ENCODE peak calls at places on chromosomes 11 and 22, in six cellular contexts. One of them, this sample, is unnamed.

GRCh38 chr11:76007179-76007578 is 192.2 kb downstream of the UVRAG start:
- DNase-seq in HCT116: no peak
- DNase-seq in fibroblast of mammary gland: peak
- DNase-seq in transverse colon: no peak
- DNase-seq in lower lobe of right lung: no peak
- DNase-seq in endodermal cell: no peak
- DNase-seq in this sample: no peak

GRCh38 chr11:130609121-130610035 is 160.9 kb downstream of the ADAMTS15 start:
- DNase-seq in HCT116: no peak
- DNase-seq in fibroblast of mammary gland: peak
- DNase-seq in transverse colon: peak
- DNase-seq in lower lobe of right lung: peak
- DNase-seq in endodermal cell: peak
- DNase-seq in this sample: no peak

GRCh38 chr22:17102297-17102667 is 17.5 kb downstream of the IL17RA start:
- DNase-seq in HCT116: no peak
- DNase-seq in fibroblast of mammary gland: no peak
- DNase-seq in transverse colon: no peak
- DNase-seq in lower lobe of right lung: no peak
- DNase-seq in endodermal cell: no peak
- DNase-seq in this sample: no peak

GRCh38 chr11:68276864-68277263 is 5.1 kb upstream of the C11orf24 start:
- DNase-seq in HCT116: no peak
- DNase-seq in fibroblast of mammary gland: no peak
- DNase-seq in transverse colon: no peak
- DNase-seq in lower lobe of right lung: no peak
- DNase-seq in endodermal cell: no peak
- DNase-seq in this sample: no peak

GRCh38 chr11:26201411-26201810 is 130.5 kb upstream of the ANO3 start:
- DNase-seq in HCT116: no peak
- DNase-seq in fibroblast of mammary gland: peak
- DNase-seq in transverse colon: no peak
- DNase-seq in lower lobe of right lung: no peak
- DNase-seq in endodermal cell: no peak
- DNase-seq in this sample: no peak

GRCh38 chr11:95104121-95104830 is 14.6 kb downstream of the ENDOD1 start:
- DNase-seq in HCT116: no peak
- DNase-seq in fibroblast of mammary gland: no peak
- DNase-seq in transverse colon: no peak
- DNase-seq in lower lobe of right lung: no peak
- DNase-seq in endodermal cell: no peak
- DNase-seq in this sample: no peak

GRCh38 chr22:29654420-29654819 is 51.0 kb downstream of the NF2 start:
- DNase-seq in HCT116: no peak
- DNase-seq in fibroblast of mammary gland: no peak
- DNase-seq in transverse colon: no peak
- DNase-seq in lower lobe of right lung: no peak
- DNase-seq in endodermal cell: no peak
- DNase-seq in this sample: no peak

GRCh38 chr22:37111156-37111717 is 1.7 kb upstream of the TMPRSS6 start:
- DNase-seq in HCT116: no peak
- DNase-seq in fibroblast of mammary gland: no peak
- DNase-seq in transverse colon: no peak
- DNase-seq in lower lobe of right lung: no peak
- DNase-seq in endodermal cell: no peak
- DNase-seq in this sample: no peak

GRCh38 chr22:16658068-16658467 is 65.5 kb upstream of the CCT8L2 start:
- DNase-seq in HCT116: no peak
- DNase-seq in fibroblast of mammary gland: no peak
- DNase-seq in transverse colon: no peak
- DNase-seq in lower lobe of right lung: no peak
- DNase-seq in endodermal cell: no peak
- DNase-seq in this sample: no peak

GRCh38 chr11:74838188-74838587 is 89.5 kb downstream of the RNF169 start:
- DNase-seq in HCT116: no peak
- DNase-seq in fibroblast of mammary gland: no peak
- DNase-seq in transverse colon: no peak
- DNase-seq in lower lobe of right lung: no peak
- DNase-seq in endodermal cell: no peak
- DNase-seq in this sample: no peak

GRCh38 chr22:50440544-50441249 is 34.1 kb downstream of the SBF1 start:
- DNase-seq in HCT116: no peak
- DNase-seq in fibroblast of mammary gland: no peak
- DNase-seq in transverse colon: no peak
- DNase-seq in lower lobe of right lung: peak
- DNase-seq in endodermal cell: no peak
- DNase-seq in this sample: no peak

GRCh38 chr22:30763815-30764686 is 69.4 kb downstream of the OSBP2 start:
- DNase-seq in HCT116: peak
- DNase-seq in fibroblast of mammary gland: peak
- DNase-seq in transverse colon: peak
- DNase-seq in lower lobe of right lung: no peak
- DNase-seq in endodermal cell: peak
- DNase-seq in this sample: peak

GRCh38 chr11:32033491-32033890 is 57.4 kb upstream of the RCN1 start:
- DNase-seq in HCT116: no peak
- DNase-seq in fibroblast of mammary gland: peak
- DNase-seq in transverse colon: no peak
- DNase-seq in lower lobe of right lung: no peak
- DNase-seq in endodermal cell: no peak
- DNase-seq in this sample: no peak

GRCh38 chr11:69479591-69480271 is 1.7 kb upstream of the LINC01488 start:
- DNase-seq in HCT116: no peak
- DNase-seq in fibroblast of mammary gland: no peak
- DNase-seq in transverse colon: peak
- DNase-seq in lower lobe of right lung: peak
- DNase-seq in endodermal cell: no peak
- DNase-seq in this sample: peak

GRCh38 chr11:131246589-131247164 is 123.7 kb upstream of the NTM start:
- DNase-seq in HCT116: no peak
- DNase-seq in fibroblast of mammary gland: peak
- DNase-seq in transverse colon: peak
- DNase-seq in lower lobe of right lung: peak
- DNase-seq in endodermal cell: peak
- DNase-seq in this sample: no peak

GRCh38 chr22:26398741-26399153 is 30.3 kb upstream of the ASPHD2 start:
- DNase-seq in HCT116: peak
- DNase-seq in fibroblast of mammary gland: peak
- DNase-seq in transverse colon: peak
- DNase-seq in lower lobe of right lung: peak
- DNase-seq in endodermal cell: peak
- DNase-seq in this sample: peak

GRCh38 chr11:14422052-14422813 is 63.2 kb upstream of the RRAS2 start:
- DNase-seq in HCT116: peak
- DNase-seq in fibroblast of mammary gland: peak
- DNase-seq in transverse colon: peak
- DNase-seq in lower lobe of right lung: peak
- DNase-seq in endodermal cell: peak
- DNase-seq in this sample: no peak

GRCh38 chr22:39277135-39277607 is 32.4 kb upstream of the PDGFB start:
- DNase-seq in HCT116: no peak
- DNase-seq in fibroblast of mammary gland: peak
- DNase-seq in transverse colon: no peak
- DNase-seq in lower lobe of right lung: no peak
- DNase-seq in endodermal cell: no peak
- DNase-seq in this sample: no peak

GRCh38 chr11:66353762-66354161 is 6.3 kb upstream of the B4GAT1 start:
- DNase-seq in HCT116: no peak
- DNase-seq in fibroblast of mammary gland: no peak
- DNase-seq in transverse colon: no peak
- DNase-seq in lower lobe of right lung: peak
- DNase-seq in endodermal cell: no peak
- DNase-seq in this sample: no peak

GRCh38 chr22:45413368-45414211 is at the start of the genes RIBC2 and SMC1B:
- DNase-seq in HCT116: peak
- DNase-seq in fibroblast of mammary gland: peak
- DNase-seq in transverse colon: peak
- DNase-seq in lower lobe of right lung: peak
- DNase-seq in endodermal cell: peak
- DNase-seq in this sample: peak

GRCh38 chr11:105202844-105203548 is 63.4 kb upstream of the CARD18 start:
- DNase-seq in HCT116: peak
- DNase-seq in fibroblast of mammary gland: peak
- DNase-seq in transverse colon: peak
- DNase-seq in lower lobe of right lung: no peak
- DNase-seq in endodermal cell: no peak
- DNase-seq in this sample: no peak

GRCh38 chr11:20966489-20966888 is 297.1 kb downstream of the NELL1 start:
- DNase-seq in HCT116: no peak
- DNase-seq in fibroblast of mammary gland: no peak
- DNase-seq in transverse colon: no peak
- DNase-seq in lower lobe of right lung: no peak
- DNase-seq in endodermal cell: peak
- DNase-seq in this sample: no peak

GRCh38 chr11:27350503-27350902 is 12.5 kb downstream of the CCDC34 start:
- DNase-seq in HCT116: no peak
- DNase-seq in fibroblast of mammary gland: peak
- DNase-seq in transverse colon: no peak
- DNase-seq in lower lobe of right lung: no peak
- DNase-seq in endodermal cell: no peak
- DNase-seq in this sample: no peak

GRCh38 chr11:131760191-131760951 is 390.0 kb downstream of the NTM start:
- DNase-seq in HCT116: no peak
- DNase-seq in fibroblast of mammary gland: peak
- DNase-seq in transverse colon: no peak
- DNase-seq in lower lobe of right lung: no peak
- DNase-seq in endodermal cell: peak
- DNase-seq in this sample: no peak

GRCh38 chr11:8587915-8588314 is 6.1 kb downstream of the STK33 start:
- DNase-seq in HCT116: no peak
- DNase-seq in fibroblast of mammary gland: no peak
- DNase-seq in transverse colon: no peak
- DNase-seq in lower lobe of right lung: no peak
- DNase-seq in endodermal cell: no peak
- DNase-seq in this sample: no peak

GRCh38 chr11:8593935-8594909 is at the start of gene STK33:
- DNase-seq in HCT116: peak
- DNase-seq in fibroblast of mammary gland: peak
- DNase-seq in transverse colon: peak
- DNase-seq in lower lobe of right lung: peak
- DNase-seq in endodermal cell: peak
- DNase-seq in this sample: peak

GRCh38 chr11:8597182-8597581 is 3.2 kb upstream of the STK33 start:
- DNase-seq in HCT116: no peak
- DNase-seq in fibroblast of mammary gland: peak
- DNase-seq in transverse colon: no peak
- DNase-seq in lower lobe of right lung: no peak
- DNase-seq in endodermal cell: no peak
- DNase-seq in this sample: no peak

GRCh38 chr11:8596504-8597046 is 2.5 kb upstream of the STK33 start:
- DNase-seq in HCT116: no peak
- DNase-seq in fibroblast of mammary gland: no peak
- DNase-seq in transverse colon: no peak
- DNase-seq in lower lobe of right lung: no peak
- DNase-seq in endodermal cell: peak
- DNase-seq in this sample: no peak

DNA sequence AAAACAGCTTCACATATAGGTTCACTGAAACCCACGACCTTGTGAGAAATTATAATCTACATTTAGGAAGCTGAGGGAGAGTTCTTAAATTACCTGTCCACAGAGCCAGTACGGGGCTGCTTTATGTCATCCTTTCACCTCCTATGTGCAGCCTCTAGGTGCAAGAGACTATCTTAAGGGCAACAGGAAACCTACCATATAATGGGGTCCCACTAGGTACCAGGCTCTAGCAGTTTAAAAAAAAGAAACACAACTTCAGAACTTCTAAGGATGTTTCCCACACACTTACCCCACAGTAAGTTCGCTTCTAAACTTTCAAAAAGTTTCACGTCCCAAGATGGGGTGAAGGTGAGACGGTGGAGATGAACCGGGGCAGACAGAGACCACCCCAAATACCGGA is 573 bp downstream of the STK33 start:
- DNase-seq in HCT116: no peak
- DNase-seq in fibroblast of mammary gland: no peak
- DNase-seq in transverse colon: no peak
- DNase-seq in lower lobe of right lung: no peak
- DNase-seq in endodermal cell: no peak
- DNase-seq in this sample: no peak
- H3K4me3 ChIP-seq in HCT116: peak
- H3K4me3 ChIP-seq in fibroblast of mammary gland: peak
- H3K4me3 ChIP-seq in transverse colon: peak
- H3K4me3 ChIP-seq in lower lobe of right lung: peak
- H3K4me3 ChIP-seq in endodermal cell: peak
- H3K4me3 ChIP-seq in this sample: peak

DNA sequence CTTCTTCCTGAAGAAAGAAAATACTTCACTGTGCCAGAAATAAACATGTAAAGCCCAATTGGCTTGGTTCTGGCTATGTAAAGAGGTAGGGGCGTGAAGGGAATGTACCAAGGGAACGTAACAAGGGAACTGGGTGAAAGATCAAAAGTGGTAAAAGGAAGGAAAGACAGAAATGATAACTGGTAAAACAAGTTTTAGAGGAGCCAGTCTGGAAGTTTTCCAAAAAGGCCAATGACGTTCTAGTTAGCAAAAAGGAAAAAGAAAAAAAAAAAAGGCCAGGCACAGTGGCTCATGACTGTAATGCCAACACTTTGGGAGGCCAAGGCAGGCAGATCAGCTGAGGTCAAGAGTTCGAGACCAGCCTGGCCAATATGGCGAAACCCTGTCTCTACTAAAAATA is 21.2 kb upstream of the CRTAM start:
- DNase-seq in HCT116: peak
- DNase-seq in fibroblast of mammary gland: peak
- DNase-seq in transverse colon: peak
- DNase-seq in lower lobe of right lung: no peak
- DNase-seq in endodermal cell: no peak
- DNase-seq in this sample: no peak
- H3K4me3 ChIP-seq in HCT116: no peak
- H3K4me3 ChIP-seq in fibroblast of mammary gland: no peak
- H3K4me3 ChIP-seq in transverse colon: no peak
- H3K4me3 ChIP-seq in lower lobe of right lung: no peak
- H3K4me3 ChIP-seq in endodermal cell: no peak
- H3K4me3 ChIP-seq in this sample: no peak

DNA sequence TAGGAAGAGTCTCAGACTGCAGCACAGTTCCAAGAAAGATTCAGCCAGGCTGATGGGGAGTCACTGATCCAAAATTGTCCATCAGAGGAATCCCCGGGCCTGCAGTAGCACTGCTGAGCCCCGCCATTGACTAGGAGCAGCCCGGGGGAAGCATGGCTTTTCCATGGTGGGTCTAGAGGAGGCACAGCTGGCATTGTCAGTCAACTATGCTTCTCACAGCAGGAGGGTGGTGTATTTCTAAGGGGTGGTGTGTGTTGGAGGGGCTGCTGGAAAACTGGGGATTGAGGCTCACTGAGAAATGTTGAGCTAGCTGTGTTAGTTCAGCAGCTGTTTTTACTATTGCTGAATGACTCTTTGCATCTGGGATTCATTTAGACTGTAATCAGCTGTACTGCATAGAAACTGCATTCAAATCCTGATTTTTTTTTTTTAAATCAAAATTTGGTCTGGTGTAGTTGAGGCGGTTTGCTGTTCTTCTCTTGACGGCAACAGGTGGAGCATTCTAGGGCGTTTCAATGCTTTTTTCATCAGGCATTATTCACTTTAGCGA is 5.6 kb downstream of the DDX10 start:
- DNase-seq in HCT116: no peak
- DNase-seq in fibroblast of mammary gland: peak
- DNase-seq in transverse colon: no peak
- DNase-seq in lower lobe of right lung: no peak
- DNase-seq in endodermal cell: no peak
- DNase-seq in this sample: no peak
- H3K4me3 ChIP-seq in HCT116: no peak
- H3K4me3 ChIP-seq in fibroblast of mammary gland: no peak
- H3K4me3 ChIP-seq in transverse colon: no peak
- H3K4me3 ChIP-seq in lower lobe of right lung: no peak
- H3K4me3 ChIP-seq in endodermal cell: no peak
- H3K4me3 ChIP-seq in this sample: no peak

GRCh38 chr22:20506543-20507252 is 712 bp upstream of the MED15 start:
- DNase-seq in HCT116: no peak
- DNase-seq in fibroblast of mammary gland: no peak
- DNase-seq in transverse colon: no peak
- DNase-seq in lower lobe of right lung: no peak
- DNase-seq in endodermal cell: no peak
- DNase-seq in this sample: no peak
- H3K4me3 ChIP-seq in HCT116: peak
- H3K4me3 ChIP-seq in fibroblast of mammary gland: peak
- H3K4me3 ChIP-seq in transverse colon: peak
- H3K4me3 ChIP-seq in lower lobe of right lung: peak
- H3K4me3 ChIP-seq in endodermal cell: peak
- H3K4me3 ChIP-seq in this sample: peak

This sample was measured in CD8-positive, alpha-beta memory T cell.